ENCODE peak calls at places on chromosomes 3 and 15, in seven cellular contexts. R is naive thymus-derived CD4-positive, alpha-beta T cell; C is cardiac muscle cell; B is body of pancreas; T is esophagus muscularis mucosa; D is adrenal gland; E is psoas muscle. O is an unnamed sample. For H3K4me1, the result is how much of the 10 kb centered on the place peaks cover.

GRCh38 chr15:40567111-40567510 is 2.0 kb upstream of the RPUSD2 start:
- DNase-seq in B (no peak), T (no peak), R (no peak), D (no peak), E (no peak), C (peak), O (peak)

GRCh38 chr3:72555714-72556113 is 292.5 kb downstream of the SHQ1 start:
- DNase-seq in T (no peak), E (no peak), R (no peak), B (no peak), D (no peak), C (no peak), O (no peak)

GRCh38 chr3:44554626-44555592 is at the start of gene ZKSCAN7:
- DNase-seq in B (peak), C (peak), E (peak), R (peak), D (peak), T (no peak), O (peak)

GRCh38 chr3:194203482-194204035 is 67.6 kb downstream of the HES1 start:
- DNase-seq in C (no peak), E (no peak), R (peak), B (no peak), D (no peak), T (no peak), O (no peak)

GRCh38 chr3:129416408-129416807 is 12.0 kb downstream of the EFCAB12 start:
- DNase-seq in D (no peak), B (no peak), E (no peak), R (no peak), C (no peak), T (no peak), O (no peak)

GRCh38 chr15:100708916-100709315 is 106.5 kb downstream of the ASB7 start:
- DNase-seq in D (peak), C (no peak), T (no peak), R (no peak), E (no peak), B (no peak), O (no peak)

GRCh38 chr15:64640146-64640868 is 135.1 kb downstream of the RBPMS2 start:
- DNase-seq in R (no peak), B (no peak), D (no peak), T (no peak), C (no peak), E (no peak), O (no peak)

GRCh38 chr3:116474356-116475200 is 29.3 kb upstream of the LSAMP start:
- DNase-seq in T (no peak), D (no peak), B (no peak), C (no peak), E (no peak), R (no peak), O (peak)

GRCh38 chr15:37101634-37102314 is 1.4 kb upstream of the MEIS2 start:
- DNase-seq in T (no peak), D (peak), B (peak), C (peak), E (peak), R (no peak), O (peak)

GRCh38 chr3:46947981-46948791 is 28.4 kb downstream of the CCDC12 start:
- DNase-seq in T (no peak), B (peak), E (peak), C (peak), R (peak), D (peak), O (peak)

GRCh38 chr3:133588035-133588434 is 14.5 kb downstream of the CDV3 start:
- DNase-seq in C (no peak), R (no peak), B (no peak), E (no peak), T (no peak), D (no peak), O (no peak)

GRCh38 chr15:62112616-62113593 is 46.1 kb downstream of the C2CD4A start:
- DNase-seq in T (peak), D (peak), E (no peak), C (peak), R (no peak), B (peak), O (peak)

GRCh38 chr3:37740471-37740870 is 121.2 kb upstream of the CTDSPL start:
- DNase-seq in D (no peak), T (peak), E (no peak), R (no peak), C (no peak), B (no peak), O (no peak)

GRCh38 chr3:104388624-104389023 is 978.1 kb upstream of the ALCAM start:
- DNase-seq in R (no peak), D (no peak), E (no peak), C (peak), B (no peak), T (no peak), O (peak)

GRCh38 chr15:74340139-74340538 is 27.3 kb downstream of the CYP11A1 start:
- DNase-seq in B (no peak), D (peak), C (peak), E (no peak), T (no peak), R (no peak), O (no peak)

GRCh38 chr15:68552773-68553172 is 26.0 kb upstream of the CORO2B start:
- DNase-seq in B (no peak), C (no peak), D (no peak), E (no peak), R (no peak), T (peak), O (no peak)

GRCh38 chr3:170383567-170383966 is 26.1 kb downstream of the SKIL start:
- DNase-seq in E (no peak), D (no peak), C (peak), R (no peak), T (no peak), B (no peak), O (no peak)

DNA sequence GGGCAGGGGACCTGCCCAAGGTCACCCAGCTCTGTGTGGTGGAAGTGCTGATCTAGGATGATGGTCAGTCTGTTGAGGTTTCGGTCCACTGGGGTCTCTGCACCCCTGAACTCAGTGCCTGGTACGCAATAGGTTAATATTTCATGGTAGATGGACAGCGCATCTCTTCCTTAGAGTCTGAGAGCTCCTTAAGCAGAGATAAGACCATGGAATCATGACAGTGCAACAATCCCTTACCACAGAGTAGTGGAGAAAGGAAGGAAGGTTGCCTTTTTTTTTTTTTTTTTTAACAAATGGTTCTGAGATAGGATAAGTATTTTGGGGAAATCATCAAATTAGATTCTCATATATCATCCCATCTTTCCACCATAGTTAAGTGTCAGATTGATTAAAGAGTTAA is 79.8 kb upstream of the SLC6A1 start:
- DNase-seq in R (no peak), C (no peak), B (no peak), T (no peak), E (no peak), D (no peak), O (no peak)
- H3K4me1 ChIP-seq in R (under half), C (under half), B (under half), T (under half), E (under half), D (under half), O (under half)

GRCh38 chr3:136728434-136728833 is 23.7 kb downstream of the STAG1 start:
- DNase-seq in B (no peak), T (no peak), E (no peak), D (no peak), C (no peak), R (no peak), O (no peak)
- H3K4me1 ChIP-seq in B (half or more), T (half or more), E (half or more), D (under half), C (under half), R (under half), O (under half)

GRCh38 chr15:88901713-88902490 is 6.6 kb upstream of the HAPLN3 start:
- DNase-seq in E (no peak), C (no peak), D (no peak), R (no peak), T (no peak), B (no peak), O (no peak)

GRCh38 chr15:88898736-88899135 is 3.4 kb upstream of the HAPLN3 start:
- DNase-seq in B (no peak), R (no peak), D (no peak), C (no peak), E (no peak), T (no peak), O (no peak)

GRCh38 chr15:88899251-88899650 is 3.9 kb upstream of the HAPLN3 start:
- DNase-seq in E (no peak), C (no peak), D (no peak), B (no peak), T (no peak), R (no peak), O (no peak)

GRCh38 chr15:88900982-88901418 is 5.7 kb upstream of the HAPLN3 start:
- DNase-seq in C (no peak), R (no peak), E (no peak), D (no peak), T (no peak), B (no peak), O (no peak)

DNA sequence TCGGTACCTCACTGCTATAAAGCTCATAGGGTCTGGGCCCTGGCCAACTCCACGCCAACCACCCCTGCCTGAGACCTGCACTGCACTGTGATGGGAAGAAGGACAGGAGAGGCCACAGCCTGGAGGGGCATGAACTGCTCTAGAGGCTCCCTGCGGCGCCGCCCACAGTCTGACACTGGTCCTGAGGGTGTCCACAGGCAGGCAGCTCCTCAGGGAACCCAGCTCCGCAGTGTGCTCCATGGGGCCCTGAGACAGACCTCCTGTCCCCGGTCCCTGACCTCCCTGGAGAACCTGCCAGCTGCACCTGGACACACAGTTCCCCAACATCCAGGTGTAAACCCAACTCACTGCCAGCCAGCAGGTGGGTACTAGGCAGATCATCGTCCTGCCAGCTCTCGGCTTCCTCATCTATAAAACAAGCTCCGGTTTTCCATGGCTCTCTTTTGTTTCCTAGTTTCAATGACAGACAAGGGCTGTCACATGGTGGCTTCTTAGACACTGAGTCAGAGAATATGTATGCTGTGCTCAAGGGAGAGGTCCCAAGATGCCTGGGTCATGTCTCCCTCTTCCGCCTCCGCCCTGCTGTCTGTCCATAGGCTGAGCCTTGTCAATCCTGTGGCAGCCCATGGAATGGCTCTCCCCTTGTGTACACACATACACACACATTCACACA is 5.1 kb upstream of the HAPLN3 start:
- DNase-seq in T (no peak), R (no peak), C (no peak), D (no peak), B (no peak), E (no peak), O (no peak)
- H3K4me1 ChIP-seq in T (under half), R (under half), C (under half), D (under half), B (under half), E (half or more), O (under half)

GRCh38 chr3:98182196-98182595 is 15.7 kb downstream of the OR5H15 start:
- DNase-seq in E (no peak), T (no peak), R (no peak), C (no peak), D (no peak), B (no peak), O (no peak)
- H3K4me1 ChIP-seq in E (under half), T (under half), R (under half), C (under half), D (under half), B (under half), O (under half)

O was measured in SJCRH30.